ENCODE peak calls at places on chromosomes 1 and 21, in four cellular contexts. Q is pancreas, K is right atrium auricular region, L is heart right ventricle. M is an unnamed sample.

GRCh38 chr21:42500225-42500624 is 4.2 kb upstream of the RSPH1 start:
- DNase-seq in Q (no peak), K (no peak), L (no peak), M (no peak)

GRCh38 chr1:53413175-53414001 is 45.8 kb upstream of the DMRTB1 start:
- DNase-seq in Q (no peak), K (no peak), L (no peak), M (no peak)

GRCh38 chr1:41804176-41804575 is 114.5 kb downstream of the HIVEP3 start:
- DNase-seq in Q (no peak), K (no peak), L (no peak), M (no peak)

GRCh38 chr21:45880097-45881068 is 101.2 kb upstream of the COL6A1 start:
- DNase-seq in Q (peak; percentile 77), K (no peak), L (peak; percentile 44), M (peak; percentile 68)

GRCh38 chr1:175865041-175865766 is 121.8 kb upstream of the TNR start:
- DNase-seq in Q (no peak), K (no peak), L (no peak), M (no peak)

GRCh38 chr1:25486602-25487001 is 55.9 kb downstream of the MACO1 start:
- DNase-seq in Q (no peak), K (no peak), L (no peak), M (no peak)

GRCh38 chr1:201713093-201713810 is 115.7 kb upstream of the IPO9 start:
- DNase-seq in Q (peak; percentile 80), K (peak; percentile 99), L (peak; percentile 95), M (peak; percentile 85)

GRCh38 chr21:26405071-26405470 is 168.0 kb downstream of the CYYR1 start:
- DNase-seq in Q (no peak), K (no peak), L (no peak), M (no peak)

GRCh38 chr1:220825819-220826551 is 39.3 kb downstream of the MTARC1 start:
- DNase-seq in Q (no peak), K (no peak), L (no peak), M (no peak)

GRCh38 chr1:162302660-162303344 is 73.9 kb downstream of the SPATA46 start:
- DNase-seq in Q (no peak), K (no peak), L (no peak), M (no peak)

GRCh38 chr1:77031101-77031662 is 163.9 kb downstream of the ST6GALNAC5 start:
- DNase-seq in Q (no peak), K (no peak), L (no peak), M (no peak)

GRCh38 chr1:104760017-104760416 is 1010.3 kb downstream of the AMY1C start:
- DNase-seq in Q (no peak), K (no peak), L (no peak), M (no peak)

GRCh38 chr1:152002960-152003359 is 9.3 kb upstream of the S100A10 start:
- DNase-seq in Q (no peak), K (no peak), L (no peak), M (no peak)

GRCh38 chr1:180953791-180954721 is 41.4 kb downstream of the KIAA1614 start:
- DNase-seq in Q (peak; percentile 86), K (peak; percentile 68), L (peak; percentile 44), M (peak; percentile 79)

GRCh38 chr1:121417289-121417955 is 232.6 kb downstream of the SRGAP2C start:
- DNase-seq in Q (no peak), K (no peak), L (no peak), M (no peak)

GRCh38 chr1:225361176-225361575 is 66.7 kb downstream of the LBR start:
- DNase-seq in Q (no peak), K (no peak), L (no peak), M (no peak)

GRCh38 chr1:97379387-97380075 is 541.3 kb downstream of the DPYD start:
- DNase-seq in Q (no peak), K (no peak), L (no peak), M (no peak)

GRCh38 chr21:41673596-41674335 is 93.1 kb downstream of the RIPK4 start:
- DNase-seq in Q (peak; percentile 39), K (no peak), L (no peak), M (no peak)

GRCh38 chr1:213564215-213564659 is 423.5 kb upstream of the PROX1 start:
- DNase-seq in Q (no peak), K (no peak), L (no peak), M (peak; percentile 56)

GRCh38 chr1:53511323-53511932 is 52.2 kb downstream of the DMRTB1 start:
- DNase-seq in Q (no peak), K (no peak), L (no peak), M (no peak)

GRCh38 chr1:8646996-8647395 is 170.4 kb downstream of the RERE start:
- DNase-seq in Q (no peak), K (no peak), L (no peak), M (no peak)

GRCh38 chr21:27047331-27048314 is 80.7 kb upstream of the ADAMTS5 start:
- DNase-seq in Q (no peak), K (no peak), L (no peak), M (no peak)

GRCh38 chr1:229714964-229715603 is 89.0 kb downstream of the URB2 start:
- DNase-seq in Q (peak; percentile 73), K (no peak), L (no peak), M (peak; percentile 56)

GRCh38 chr21:45856940-45857339 is 124.6 kb upstream of the COL6A1 start:
- DNase-seq in Q (no peak), K (no peak), L (no peak), M (no peak)

GRCh38 chr1:155113450-155113985 is 14.2 kb upstream of the EFNA1 start:
- DNase-seq in Q (no peak), K (no peak), L (no peak), M (no peak)

GRCh38 chr1:44524655-44525530 is 119.8 kb downstream of the RNF220 start:
- DNase-seq in Q (no peak), K (no peak), L (no peak), M (no peak)

GRCh38 chr1:44526295-44527073 is 121.4 kb downstream of the RNF220 start:
- DNase-seq in Q (no peak), K (no peak), L (no peak), M (no peak)

GRCh38 chr1:44521378-44522080 is 116.5 kb downstream of the RNF220 start:
- DNase-seq in Q (no peak), K (no peak), L (no peak), M (no peak)

GRCh38 chr1:44523747-44524146 is 118.7 kb downstream of the RNF220 start:
- DNase-seq in Q (no peak), K (no peak), L (no peak), M (no peak)

GRCh38 chr1:44524180-44524579 is 119.1 kb downstream of the RNF220 start:
- DNase-seq in Q (no peak), K (no peak), L (no peak), M (no peak)
- TF ChIP-seq CTCF in Q (no peak), K (no peak), L (no peak), M (no peak)

DNA sequence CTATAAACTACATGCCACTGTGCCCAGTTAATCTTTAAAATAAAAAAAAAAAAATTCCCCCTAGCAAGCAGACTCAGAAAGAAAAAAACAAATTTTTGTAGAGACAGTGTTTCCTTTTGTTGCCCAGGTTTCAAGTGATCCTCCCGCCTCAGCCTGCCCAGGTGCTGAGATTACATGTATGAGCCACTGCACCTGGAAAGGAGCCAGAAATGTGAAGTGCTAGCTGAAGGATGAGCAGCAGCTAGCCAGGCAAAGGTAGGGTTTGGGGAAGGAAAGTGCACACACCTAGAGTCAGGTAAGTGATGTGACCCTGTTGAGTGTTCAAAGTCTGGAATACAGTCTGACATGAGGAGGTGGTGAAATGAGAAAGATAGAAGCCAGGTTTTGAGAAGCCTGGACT is 1.7 kb downstream of the AKR1A1 start:
- DNase-seq in Q (no peak), K (no peak), L (no peak), M (peak; percentile 63)
- H3K4me3 ChIP-seq in Q (peak overlapping the region; percentile 56), K (no peak overlapping the region), L (no peak overlapping the region), M (no peak overlapping the region)

GRCh38 chr1:51518730-51519047 is 377 bp downstream of the EPS15 start:
- DNase-seq in Q (peak; percentile 83), K (no peak), L (no peak), M (peak; percentile 69)

GRCh38 chr1:51519048-51519856 is at the start of gene EPS15:
- DNase-seq in Q (peak; percentile 94), K (peak; percentile 78), L (peak; percentile 92), M (peak; percentile 93)

GRCh38 chr1:51519857-51520699 is 1.0 kb upstream of the EPS15 start:
- DNase-seq in Q (no peak), K (no peak), L (no peak), M (peak; percentile 33)

GRCh38 chr1:51518033-51518729 is 885 bp downstream of the EPS15 start:
- DNase-seq in Q (peak; percentile 60), K (no peak), L (peak; percentile 42), M (peak; percentile 85)

GRCh38 chr1:51520700-51521248 is 1.7 kb upstream of the EPS15 start:
- DNase-seq in Q (no peak), K (no peak), L (no peak), M (no peak)
- H3K27ac ChIP-seq in Q (no peak overlapping the region), K (peak overlapping the region; percentile 4), L (no peak overlapping the region), M (peak overlapping the region; percentile 26)

GRCh38 chr1:112925015-112925414 is 31.0 kb downstream of the SLC16A1 start:
- DNase-seq in Q (no peak), K (no peak), L (no peak), M (no peak)
- TF ChIP-seq CTCF in Q (no peak), K (no peak), L (no peak), M (no peak)

DNA sequence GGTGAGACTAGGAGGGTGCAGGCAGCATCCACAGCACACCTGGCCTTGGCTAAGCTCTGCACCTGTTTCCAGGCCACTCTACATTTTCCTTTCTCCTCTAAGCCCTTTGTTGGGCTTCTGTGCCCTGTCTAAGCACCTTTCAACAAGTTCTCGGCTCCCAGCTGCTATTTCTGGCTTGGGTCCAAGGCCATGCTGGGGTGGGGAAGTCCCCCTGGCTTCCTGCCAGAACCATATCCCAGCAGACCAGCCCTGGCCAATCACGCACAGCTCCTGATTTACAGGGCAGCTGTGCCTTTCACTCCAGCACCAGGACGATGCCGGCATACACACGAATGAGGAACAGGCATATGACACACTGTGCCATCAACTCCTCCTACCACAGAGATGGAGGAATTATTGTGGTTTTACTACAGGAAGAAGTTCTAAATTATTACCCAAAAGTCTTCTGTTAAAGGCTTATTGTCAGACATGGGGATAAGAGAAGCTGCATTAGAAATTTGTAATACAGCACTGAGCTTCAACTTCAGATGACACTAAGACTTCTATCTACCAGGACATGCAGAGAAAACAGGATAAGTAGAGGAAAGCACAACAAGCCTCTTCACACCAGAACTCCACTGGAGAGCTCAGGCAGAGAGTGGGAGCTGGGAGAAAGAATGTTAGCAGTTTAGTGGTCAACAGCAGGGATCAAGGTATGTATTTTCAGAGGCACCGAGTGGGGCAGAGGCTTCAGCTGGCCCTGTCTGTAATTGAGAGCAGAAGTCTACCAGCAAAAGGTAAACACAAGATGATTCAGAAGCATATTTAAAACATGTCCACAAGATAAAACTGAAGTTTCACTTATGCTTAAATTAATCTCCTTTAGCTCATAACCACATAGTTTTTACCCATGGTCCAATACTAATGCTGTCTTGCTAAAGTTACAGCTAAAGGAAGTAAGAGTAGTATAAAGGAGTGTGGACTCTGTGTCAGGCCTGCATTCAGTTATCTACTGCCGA is 37.4 kb downstream of the TRIT1 start:
- DNase-seq in Q (peak; percentile 90), K (peak; percentile 77), L (peak; percentile 89), M (peak; percentile 95)
- H3K4me3 ChIP-seq in Q (no peak overlapping the region), K (no peak overlapping the region), L (no peak overlapping the region), M (no peak overlapping the region)

GRCh38 chr21:37237764-37238163 is 29.4 kb downstream of the VPS26C start:
- DNase-seq in Q (no peak), K (no peak), L (no peak), M (no peak)
- H3K27ac ChIP-seq in Q (no peak overlapping the region), K (no peak overlapping the region), L (no peak overlapping the region), M (no peak overlapping the region)

M was measured in colonic mucosa.